ENCODE peak calls at places on chromosomes 5 and 9, in eight cellular contexts. U, G, N, M, B, V, T and P are unnamed samples.

GRCh38 chr5:159990506-159990905 is 18.4 kb upstream of the TTC1 start:
- DNase-seq in G (no peak), V (no peak), T (no peak), B (peak), M (no peak), U (no peak), N (no peak), P (no peak)

GRCh38 chr5:147510885-147511284 is 1.0 kb upstream of the DPYSL3 start:
- DNase-seq in G (no peak), M (no peak), T (no peak), B (no peak), N (no peak), U (no peak), V (no peak), P (peak)

GRCh38 chr5:16602182-16602581 is 14.6 kb downstream of the RETREG1 start:
- DNase-seq in M (no peak), T (no peak), B (no peak), N (no peak), G (no peak), V (no peak), U (no peak), P (no peak)

GRCh38 chr5:119398713-119399492 is 43.1 kb downstream of the TNFAIP8 start:
- DNase-seq in G (no peak), N (no peak), V (no peak), M (no peak), B (peak), U (peak), T (no peak), P (no peak)

GRCh38 chr9:73210886-73211285 is 59.2 kb downstream of the ANXA1 start:
- DNase-seq in B (no peak), U (no peak), T (no peak), G (no peak), M (no peak), N (no peak), V (no peak), P (no peak)

GRCh38 chr5:83034036-83034435 is 43.2 kb downstream of the TMEM167A start:
- DNase-seq in M (no peak), U (no peak), G (no peak), T (no peak), B (peak), V (no peak), N (no peak), P (no peak)

GRCh38 chr5:93594591-93595419 is 11.8 kb downstream of the NR2F1 start:
- DNase-seq in T (peak), V (no peak), B (no peak), G (no peak), M (no peak), N (no peak), U (no peak), P (no peak)

GRCh38 chr5:136042665-136043121 is 13.9 kb downstream of the TGFBI start:
- DNase-seq in B (peak), N (no peak), U (no peak), T (peak), M (no peak), V (no peak), G (no peak), P (no peak)

GRCh38 chr5:91383956-91384300 is 811 bp upstream of the ARRDC3 start:
- DNase-seq in M (no peak), V (no peak), U (no peak), G (no peak), N (peak), B (peak), T (no peak), P (peak)

GRCh38 chr5:160694896-160695295 is 157.1 kb downstream of the ATP10B start:
- DNase-seq in T (no peak), G (no peak), U (no peak), B (no peak), N (no peak), V (no peak), M (no peak), P (no peak)

GRCh38 chr9:121369595-121370265 is at the start of gene STOM:
- DNase-seq in N (peak), G (peak), M (no peak), T (no peak), B (peak), V (no peak), U (peak), P (peak)

GRCh38 chr5:1207555-1207954 is 6.2 kb downstream of the SLC6A19 start:
- DNase-seq in M (no peak), B (peak), U (no peak), G (no peak), N (no peak), T (no peak), V (no peak), P (no peak)

GRCh38 chr9:38035873-38036272 is 33.2 kb downstream of the SHB start:
- DNase-seq in B (peak), N (no peak), V (no peak), M (no peak), G (no peak), T (peak), U (peak), P (no peak)

GRCh38 chr5:64682608-64683007 is 7.7 kb upstream of the SHISAL2B start:
- DNase-seq in V (no peak), G (no peak), M (no peak), N (no peak), U (no peak), T (no peak), B (no peak), P (no peak)

GRCh38 chr5:91433861-91434260 is 50.7 kb upstream of the ARRDC3 start:
- DNase-seq in V (no peak), N (no peak), B (no peak), U (no peak), G (no peak), M (no peak), T (no peak), P (no peak)

GRCh38 chr5:172502410-172502809 is 48.1 kb upstream of the SH3PXD2B start:
- DNase-seq in M (no peak), N (no peak), T (no peak), B (no peak), U (no peak), V (no peak), G (no peak), P (no peak)

GRCh38 chr5:75050415-75050814 is 1.9 kb downstream of the GCNT4 start:
- DNase-seq in U (no peak), N (peak), G (no peak), B (peak), V (no peak), T (peak), M (no peak), P (peak)

GRCh38 chr9:109468927-109469326 is 29.2 kb downstream of the PTPN3 start:
- DNase-seq in V (no peak), N (no peak), T (no peak), G (no peak), B (no peak), M (no peak), U (no peak), P (no peak)

GRCh38 chr5:119336262-119336661 is 19.6 kb upstream of the TNFAIP8 start:
- DNase-seq in U (no peak), V (no peak), B (no peak), T (no peak), G (no peak), M (no peak), N (no peak), P (no peak)

GRCh38 chr5:160667160-160667559 is 184.9 kb downstream of the ATP10B start:
- DNase-seq in U (no peak), M (no peak), V (no peak), B (no peak), N (no peak), G (no peak), T (no peak), P (no peak)

GRCh38 chr9:28539432-28539831 is 966.2 kb upstream of the C9orf72 start:
- DNase-seq in B (peak), N (no peak), U (no peak), T (no peak), V (no peak), M (no peak), G (no peak), P (no peak)

GRCh38 chr9:37187269-37187668 is 66.9 kb downstream of the ZCCHC7 start:
- DNase-seq in V (no peak), T (no peak), M (no peak), B (no peak), U (no peak), G (no peak), N (no peak), P (no peak)

GRCh38 chr5:15893866-15894265 is 285.7 kb downstream of the MARCHF11 start:
- DNase-seq in G (no peak), N (no peak), U (no peak), B (no peak), M (no peak), T (no peak), V (no peak), P (no peak)